ENCODE peak calls at places on chromosomes 11 and 22, in six cellular contexts. One of them, this sample, is unnamed.

GRCh38 chr11:62852523-62853188 is 13.3 kb upstream of the WDR74 start:
- DNase-seq in HCT116: no peak
- DNase-seq in HepG2: no peak
- DNase-seq in SK-N-SH: no peak
- DNase-seq in H1: no peak
- DNase-seq in GM12878: no peak
- DNase-seq in this sample: no peak

GRCh38 chr22:47154621-47155081 is 392.2 kb downstream of the TBC1D22A start:
- DNase-seq in HCT116: no peak
- DNase-seq in HepG2: no peak
- DNase-seq in SK-N-SH: peak; percentile 88
- DNase-seq in H1: no peak
- DNase-seq in GM12878: no peak
- DNase-seq in this sample: no peak

GRCh38 chr22:49372530-49373288 is 455.0 kb downstream of the BRD1 start:
- DNase-seq in HCT116: peak; percentile 83
- DNase-seq in HepG2: peak; percentile 37
- DNase-seq in SK-N-SH: peak; percentile 67
- DNase-seq in H1: no peak
- DNase-seq in GM12878: no peak
- DNase-seq in this sample: no peak

GRCh38 chr22:36528336-36528735 is 630 bp downstream of the EIF3D start:
- DNase-seq in HCT116: no peak
- DNase-seq in HepG2: no peak
- DNase-seq in SK-N-SH: peak; percentile 49
- DNase-seq in H1: no peak
- DNase-seq in GM12878: no peak
- DNase-seq in this sample: no peak

GRCh38 chr22:45781459-45781858 is 109.8 kb downstream of the ATXN10 start:
- DNase-seq in HCT116: no peak
- DNase-seq in HepG2: no peak
- DNase-seq in SK-N-SH: no peak
- DNase-seq in H1: no peak
- DNase-seq in GM12878: no peak
- DNase-seq in this sample: no peak

GRCh38 chr11:12859872-12860657 is 149.1 kb upstream of the RASSF10 start:
- DNase-seq in HCT116: no peak
- DNase-seq in HepG2: no peak
- DNase-seq in SK-N-SH: no peak
- DNase-seq in H1: no peak
- DNase-seq in GM12878: no peak
- DNase-seq in this sample: no peak

GRCh38 chr11:16086229-16086628 is 270.1 kb downstream of the SOX6 start:
- DNase-seq in HCT116: no peak
- DNase-seq in HepG2: no peak
- DNase-seq in SK-N-SH: peak; percentile 52
- DNase-seq in H1: no peak
- DNase-seq in GM12878: no peak
- DNase-seq in this sample: no peak

GRCh38 chr11:96228472-96228871 is 114.5 kb downstream of the MAML2 start:
- DNase-seq in HCT116: peak; percentile 16
- DNase-seq in HepG2: peak; percentile 68
- DNase-seq in SK-N-SH: no peak
- DNase-seq in H1: no peak
- DNase-seq in GM12878: no peak
- DNase-seq in this sample: no peak

GRCh38 chr11:9569588-9570164 is 3.8 kb upstream of the WEE1 start:
- DNase-seq in HCT116: no peak
- DNase-seq in HepG2: no peak
- DNase-seq in SK-N-SH: no peak
- DNase-seq in H1: no peak
- DNase-seq in GM12878: no peak
- DNase-seq in this sample: no peak

GRCh38 chr11:9571071-9571765 is 2.3 kb upstream of the WEE1 start:
- DNase-seq in HCT116: no peak
- DNase-seq in HepG2: no peak
- DNase-seq in SK-N-SH: no peak
- DNase-seq in H1: no peak
- DNase-seq in GM12878: no peak
- DNase-seq in this sample: no peak

GRCh38 chr11:9573054-9573774 is at the start of gene WEE1:
- DNase-seq in HCT116: peak; percentile 96
- DNase-seq in HepG2: peak; percentile 94
- DNase-seq in SK-N-SH: peak; percentile 97
- DNase-seq in H1: peak; percentile 97
- DNase-seq in GM12878: peak; percentile 86
- DNase-seq in this sample: peak; percentile 73

GRCh38 chr11:9570313-9570712 is 3.2 kb upstream of the WEE1 start:
- DNase-seq in HCT116: no peak
- DNase-seq in HepG2: no peak
- DNase-seq in SK-N-SH: no peak
- DNase-seq in H1: no peak
- DNase-seq in GM12878: no peak
- DNase-seq in this sample: no peak

DNA sequence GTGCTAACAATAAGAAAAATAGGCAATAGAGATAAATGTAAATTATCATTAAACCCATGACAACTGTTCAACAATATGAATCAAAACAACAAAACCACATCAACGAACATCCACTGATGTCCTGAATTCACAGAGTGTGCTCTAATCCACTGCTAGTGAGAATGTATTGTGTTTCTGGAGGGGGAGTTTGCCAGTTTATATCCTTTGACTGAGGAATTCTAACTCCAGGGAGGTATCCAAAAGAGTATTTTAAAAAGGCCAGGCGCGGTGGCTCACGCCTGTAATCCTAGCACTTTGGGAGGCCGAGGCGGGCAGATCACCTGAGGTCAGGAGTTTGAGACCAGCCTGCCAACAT is 1.7 kb upstream of the WEE1 start:
- DNase-seq in HCT116: no peak
- DNase-seq in HepG2: no peak
- DNase-seq in SK-N-SH: no peak
- DNase-seq in H1: no peak
- DNase-seq in GM12878: no peak
- DNase-seq in this sample: no peak
- H3K27ac ChIP-seq in HCT116: no peak overlapping the region
- H3K27ac ChIP-seq in HepG2: peak overlapping the region; percentile 100
- H3K27ac ChIP-seq in SK-N-SH: no peak overlapping the region
- H3K27ac ChIP-seq in H1: no peak overlapping the region
- H3K27ac ChIP-seq in GM12878: no peak overlapping the region
- H3K27ac ChIP-seq in this sample: peak overlapping the region; percentile 23

GRCh38 chr11:63911440-63911839 is 5.5 kb downstream of the RCOR2 start:
- DNase-seq in HCT116: no peak
- DNase-seq in HepG2: no peak
- DNase-seq in SK-N-SH: no peak
- DNase-seq in H1: no peak
- DNase-seq in GM12878: no peak
- DNase-seq in this sample: no peak

GRCh38 chr11:63910605-63911195 is 6.3 kb downstream of the RCOR2 start:
- DNase-seq in HCT116: no peak
- DNase-seq in HepG2: no peak
- DNase-seq in SK-N-SH: peak; percentile 60
- DNase-seq in H1: no peak
- DNase-seq in GM12878: no peak
- DNase-seq in this sample: no peak

GRCh38 chr11:63907808-63908530 is 9.0 kb downstream of the RCOR2 start:
- DNase-seq in HCT116: no peak
- DNase-seq in HepG2: no peak
- DNase-seq in SK-N-SH: no peak
- DNase-seq in H1: no peak
- DNase-seq in GM12878: no peak
- DNase-seq in this sample: no peak

GRCh38 chr11:63908631-63909491 is 8.1 kb downstream of the RCOR2 start:
- DNase-seq in HCT116: no peak
- DNase-seq in HepG2: no peak
- DNase-seq in SK-N-SH: no peak
- DNase-seq in H1: no peak
- DNase-seq in GM12878: no peak
- DNase-seq in this sample: no peak

DNA sequence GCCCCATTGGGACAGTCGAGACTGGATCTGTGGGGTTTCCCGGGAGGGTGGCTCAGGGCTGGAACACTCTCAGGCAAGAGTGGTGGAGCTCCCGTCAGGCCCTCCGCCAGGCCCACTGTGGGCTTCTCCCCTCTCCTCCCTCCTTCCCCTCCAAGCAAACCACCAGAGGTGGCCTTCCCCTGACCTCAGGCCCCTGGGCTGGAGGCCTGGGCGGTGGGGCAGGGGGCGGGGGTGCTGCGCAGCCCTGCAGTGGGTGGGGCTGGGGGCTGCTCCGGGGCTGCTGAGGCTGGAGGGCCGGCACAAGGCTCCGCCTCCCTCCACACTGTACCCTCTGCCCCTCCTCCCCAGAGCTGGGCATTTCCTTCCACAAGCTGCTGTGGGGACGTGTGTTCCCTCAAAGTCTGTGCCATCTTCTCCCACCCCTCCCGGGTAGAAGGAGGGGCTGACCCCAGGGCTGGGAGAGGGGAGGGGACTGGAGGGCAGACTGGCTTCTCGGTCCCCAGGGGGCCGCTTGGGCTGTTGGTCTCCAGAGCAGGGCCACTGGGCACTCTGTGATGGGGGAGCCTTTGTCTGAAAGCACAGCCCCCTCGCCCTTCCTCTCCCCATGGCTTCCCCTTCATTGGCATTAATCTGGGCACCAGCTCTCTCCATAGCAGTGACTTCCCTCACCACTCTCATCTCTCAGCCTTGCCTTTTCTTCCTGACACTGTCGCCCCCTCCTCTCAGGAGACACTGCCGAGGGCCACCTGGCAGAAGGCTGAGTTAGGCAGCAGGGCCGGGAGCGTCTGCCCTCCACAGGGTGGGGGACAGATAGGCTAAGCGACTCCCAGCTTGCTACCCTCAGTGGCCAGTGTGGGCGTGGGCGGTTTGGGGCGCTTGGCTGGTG is 7.1 kb downstream of the RCOR2 start:
- DNase-seq in HCT116: no peak
- DNase-seq in HepG2: no peak
- DNase-seq in SK-N-SH: peak; percentile 94
- DNase-seq in H1: no peak
- DNase-seq in GM12878: no peak
- DNase-seq in this sample: no peak
- H3K9ac ChIP-seq in HCT116: no peak overlapping the region
- H3K9ac ChIP-seq in HepG2: no peak overlapping the region
- H3K9ac ChIP-seq in SK-N-SH: no peak overlapping the region
- H3K9ac ChIP-seq in H1: no peak overlapping the region
- H3K9ac ChIP-seq in GM12878: no peak overlapping the region
- H3K9ac ChIP-seq in this sample: no peak overlapping the region

DNA sequence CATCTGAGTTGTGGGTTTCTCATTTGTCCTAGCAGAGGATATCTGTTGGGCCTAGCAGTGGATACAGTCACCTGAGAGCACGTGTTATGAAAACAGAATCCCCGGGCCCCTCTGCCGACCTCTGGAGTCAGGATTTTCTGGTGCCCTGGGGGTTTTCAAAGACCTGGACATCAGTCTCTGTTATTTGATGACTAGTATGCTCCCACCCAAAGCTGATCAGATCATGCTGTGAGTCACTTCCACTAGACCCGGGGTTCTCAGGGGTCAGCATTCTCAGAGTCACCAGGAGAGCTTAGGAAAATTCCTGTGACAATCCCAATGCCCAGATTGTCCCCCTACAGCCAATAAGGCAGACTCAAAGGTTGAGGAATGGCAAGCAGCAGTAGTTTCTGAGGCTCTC is 38.7 kb downstream of the KCNJ1 start:
- DNase-seq in HCT116: no peak
- DNase-seq in HepG2: no peak
- DNase-seq in SK-N-SH: no peak
- DNase-seq in H1: no peak
- DNase-seq in GM12878: no peak
- DNase-seq in this sample: no peak
- TF ChIP-seq POLR2AphosphoS5 in HCT116: no peak
- TF ChIP-seq POLR2AphosphoS5 in HepG2: no peak
- TF ChIP-seq POLR2AphosphoS5 in SK-N-SH: no peak
- TF ChIP-seq POLR2AphosphoS5 in H1: no peak
- TF ChIP-seq POLR2AphosphoS5 in GM12878: no peak
- TF ChIP-seq POLR2AphosphoS5 in this sample: no peak

GRCh38 chr11:132792341-132793140 is 739.8 kb downstream of the OPCML start:
- DNase-seq in HCT116: no peak
- DNase-seq in HepG2: no peak
- DNase-seq in SK-N-SH: peak; percentile 87
- DNase-seq in H1: no peak
- DNase-seq in GM12878: no peak
- DNase-seq in this sample: no peak
- H3K27ac ChIP-seq in HCT116: no peak overlapping the region
- H3K27ac ChIP-seq in HepG2: no peak overlapping the region
- H3K27ac ChIP-seq in SK-N-SH: no peak overlapping the region
- H3K27ac ChIP-seq in H1: no peak overlapping the region
- H3K27ac ChIP-seq in GM12878: no peak overlapping the region
- H3K27ac ChIP-seq in this sample: no peak overlapping the region

This sample was measured in SK-N-MC.